ENCODE peak calls at places on chromosomes 5 and 9, in six cellular contexts. One of them, this sample, is unnamed.

GRCh38 chr9:114856942-114857315 is 51.1 kb upstream of the TNFSF15 start:
- DNase-seq in NAMALWA: no peak
- DNase-seq in anterior cingulate cortex: no peak
- DNase-seq in retina: no peak
- DNase-seq in upper lobe of right lung: no peak
- DNase-seq in uterus: no peak
- DNase-seq in this sample: no peak

GRCh38 chr5:68250662-68251298 is 35.2 kb downstream of the PIK3R1 start:
- DNase-seq in uterus: no peak
- DNase-seq in anterior cingulate cortex: no peak
- DNase-seq in retina: no peak
- DNase-seq in upper lobe of right lung: no peak
- DNase-seq in NAMALWA: no peak
- DNase-seq in this sample: no peak

GRCh38 chr5:90803376-90803775 is 244.8 kb downstream of the ADGRV1 start:
- DNase-seq in anterior cingulate cortex: no peak
- DNase-seq in retina: no peak
- DNase-seq in NAMALWA: no peak
- DNase-seq in upper lobe of right lung: no peak
- DNase-seq in uterus: no peak
- DNase-seq in this sample: no peak

GRCh38 chr5:59186623-59187022 is 603.7 kb downstream of the RAB3C start:
- DNase-seq in uterus: no peak
- DNase-seq in retina: peak; percentile 68
- DNase-seq in anterior cingulate cortex: no peak
- DNase-seq in NAMALWA: no peak
- DNase-seq in upper lobe of right lung: no peak
- DNase-seq in this sample: no peak

GRCh38 chr5:90226433-90227099 is 183.0 kb downstream of the CETN3 start:
- DNase-seq in NAMALWA: no peak
- DNase-seq in uterus: no peak
- DNase-seq in retina: no peak
- DNase-seq in anterior cingulate cortex: no peak
- DNase-seq in upper lobe of right lung: no peak
- DNase-seq in this sample: no peak

GRCh38 chr9:115992834-115993233 is 160.8 kb upstream of the PAPPA start:
- DNase-seq in retina: no peak
- DNase-seq in uterus: no peak
- DNase-seq in upper lobe of right lung: no peak
- DNase-seq in anterior cingulate cortex: no peak
- DNase-seq in NAMALWA: no peak
- DNase-seq in this sample: no peak

GRCh38 chr5:136192015-136192525 is 892 bp downstream of the SMIM32 start:
- DNase-seq in retina: no peak
- DNase-seq in anterior cingulate cortex: no peak
- DNase-seq in NAMALWA: no peak
- DNase-seq in uterus: no peak
- DNase-seq in upper lobe of right lung: peak; percentile 61
- DNase-seq in this sample: peak; percentile 33

GRCh38 chr9:138075496-138075895 is 197.9 kb downstream of the CACNA1B start:
- DNase-seq in uterus: peak; percentile 9
- DNase-seq in NAMALWA: no peak
- DNase-seq in retina: no peak
- DNase-seq in anterior cingulate cortex: no peak
- DNase-seq in upper lobe of right lung: peak; percentile 37
- DNase-seq in this sample: no peak

GRCh38 chr5:169424279-169424955 is 123.5 kb upstream of the SLIT3 start:
- DNase-seq in retina: no peak
- DNase-seq in anterior cingulate cortex: no peak
- DNase-seq in NAMALWA: no peak
- DNase-seq in uterus: no peak
- DNase-seq in upper lobe of right lung: no peak
- DNase-seq in this sample: no peak

GRCh38 chr9:38419216-38419615 is 5.0 kb downstream of the IGFBPL1 start:
- DNase-seq in retina: no peak
- DNase-seq in anterior cingulate cortex: no peak
- DNase-seq in NAMALWA: no peak
- DNase-seq in upper lobe of right lung: no peak
- DNase-seq in uterus: no peak
- DNase-seq in this sample: peak; percentile 55

GRCh38 chr5:1035421-1036405 is 27.1 kb downstream of the NKD2 start:
- DNase-seq in uterus: no peak
- DNase-seq in NAMALWA: no peak
- DNase-seq in upper lobe of right lung: no peak
- DNase-seq in anterior cingulate cortex: no peak
- DNase-seq in retina: no peak
- DNase-seq in this sample: no peak

GRCh38 chr5:74261906-74262305 is 378.6 kb downstream of the ENC1 start:
- DNase-seq in uterus: no peak
- DNase-seq in upper lobe of right lung: no peak
- DNase-seq in NAMALWA: no peak
- DNase-seq in anterior cingulate cortex: no peak
- DNase-seq in retina: no peak
- DNase-seq in this sample: no peak

GRCh38 chr9:135587658-135588057 is 26.1 kb downstream of the PAEP start:
- DNase-seq in anterior cingulate cortex: no peak
- DNase-seq in uterus: no peak
- DNase-seq in NAMALWA: no peak
- DNase-seq in upper lobe of right lung: no peak
- DNase-seq in retina: no peak
- DNase-seq in this sample: no peak

GRCh38 chr5:148733601-148734438 is 79.5 kb upstream of the HTR4 start:
- DNase-seq in retina: peak; percentile 68
- DNase-seq in anterior cingulate cortex: peak; percentile 88
- DNase-seq in upper lobe of right lung: no peak
- DNase-seq in uterus: peak; percentile 47
- DNase-seq in NAMALWA: peak; percentile 77
- DNase-seq in this sample: peak; percentile 88

GRCh38 chr5:160462167-160462566 is 40.5 kb downstream of the PTTG1 start:
- DNase-seq in uterus: no peak
- DNase-seq in NAMALWA: no peak
- DNase-seq in anterior cingulate cortex: no peak
- DNase-seq in retina: no peak
- DNase-seq in upper lobe of right lung: no peak
- DNase-seq in this sample: no peak

GRCh38 chr9:82074144-82074543 is 85.6 kb downstream of the SPATA31D1 start:
- DNase-seq in anterior cingulate cortex: no peak
- DNase-seq in upper lobe of right lung: no peak
- DNase-seq in uterus: no peak
- DNase-seq in NAMALWA: no peak
- DNase-seq in retina: no peak
- DNase-seq in this sample: no peak

GRCh38 chr9:4987996-4988421 is 2.9 kb downstream of the JAK2 start:
- DNase-seq in upper lobe of right lung: no peak
- DNase-seq in NAMALWA: peak; percentile 76
- DNase-seq in retina: peak; percentile 69
- DNase-seq in anterior cingulate cortex: peak; percentile 21
- DNase-seq in uterus: peak; percentile 28
- DNase-seq in this sample: peak; percentile 88

This sample was measured in neural progenitor cell.